ENCODE peak calls at places on chromosomes 5 and 9, in six cellular contexts. C is A172; S is HFFc6; G is amygdala; J is substantia nigra; P is activated T-cell treated with anti-CD3 and anti-CD28 coated beads, Interleukin-2, amount 50 U/mL, for 48 hours. H is an unnamed sample.

GRCh38 chr9:78028926-78029325 is 2.7 kb downstream of the GNAQ start:
- DNase-seq in S (no peak), J (no peak), G (no peak), C (no peak), P (no peak), H (no peak)

GRCh38 chr5:178293815-178294214 is 61.2 kb upstream of the PHYKPL start:
- DNase-seq in G (no peak), J (no peak), P (no peak), C (no peak), S (no peak), H (no peak)

GRCh38 chr5:80406980-80407734 is 707 bp upstream of the ZFYVE16 start:
- DNase-seq in J (no peak), P (peak; percentile 35), G (no peak), C (no peak), S (peak; percentile 7), H (peak; percentile 13)

GRCh38 chr9:92332577-92333287 is 7.0 kb downstream of the CENPP start:
- DNase-seq in G (no peak), C (no peak), J (no peak), P (no peak), S (no peak), H (no peak)

GRCh38 chr5:147479431-147479830 is 30.4 kb downstream of the DPYSL3 start:
- DNase-seq in G (no peak), C (no peak), S (no peak), J (no peak), P (no peak), H (no peak)

GRCh38 chr5:138760448-138761110 is 7.4 kb downstream of the CTNNA1 start:
- DNase-seq in G (no peak), P (no peak), J (no peak), C (peak; percentile 34), S (no peak), H (no peak)

GRCh38 chr9:93911871-93912554 is 43.1 kb downstream of the BARX1 start:
- DNase-seq in P (no peak), G (no peak), S (no peak), J (no peak), C (peak; percentile 21), H (no peak)

GRCh38 chr9:1429328-1429727 is 379.2 kb downstream of the DMRT2 start:
- DNase-seq in G (no peak), S (no peak), J (no peak), P (no peak), C (no peak), H (no peak)

GRCh38 chr9:106861585-106862114 is 1.3 kb upstream of the ZNF462 start:
- DNase-seq in C (no peak), J (no peak), G (no peak), P (no peak), S (no peak), H (no peak)

GRCh38 chr5:169649486-169649885 is 12.4 kb downstream of the DOCK2 start:
- DNase-seq in P (no peak), C (no peak), G (no peak), S (no peak), J (no peak), H (no peak)

GRCh38 chr5:77398896-77399295 is 93.2 kb downstream of the WDR41 start:
- DNase-seq in S (no peak), J (no peak), G (no peak), C (no peak), P (no peak), H (no peak)

H was measured in stimulated activated naive CD8-positive, alpha-beta T cell treated with anti-CD3 and anti-CD28 coated beads, Interleukin-15, Interleukin-2, amounts not matched to agents 100 U/mL and 50 U/mL, for 24 hours.